ENCODE peak calls at places on chromosomes 4 and X, in ten cellular contexts. V is HFF-Myc; H is naive thymus-derived CD8-positive, alpha-beta T cell; L is amniotic stem cell; D is stimulated activated CD4-positive, alpha-beta T cell treated with anti-CD3 and anti-CD28 coated beads, TNF-alpha, amount 100 ng/mL, for 1 hour; B is T-helper 1 cell; J is mesothelial cell of epicardium; C is activated CD4-positive, alpha-beta T cell treated with anti-CD3 and anti-CD28 coated beads, Interleukin-2, amount 50 U/mL, for 24 hours; N is substantia nigra; R is GM13976. I is an unnamed sample.
A peak's percentile ranks its signal among the peaks of the same experiment; 100 is the strongest.

GRCh38 chr4:96429657-96430056 is 589.8 kb downstream of the PDHA2 start:
- DNase-seq in V (no peak), H (no peak), L (no peak), D (no peak), B (no peak), J (no peak), C (no peak), N (no peak), R (no peak), I (no peak)

GRCh38 chr4:159273126-159273438 is 170.2 kb downstream of the RAPGEF2 start:
- DNase-seq in V (no peak), H (no peak), L (no peak), D (no peak), B (no peak), J (no peak), C (no peak), N (no peak), R (no peak), I (no peak)

GRCh38 chrX:110103344-110103743 is 100.4 kb downstream of the TMEM164 start:
- DNase-seq in V (no peak), H (no peak), L (no peak), D (no peak), B (no peak), J (no peak), C (no peak), N (no peak), R (no peak), I (no peak)

GRCh38 chrX:126770179-126770578 is 49.4 kb upstream of the PRR32 start:
- DNase-seq in V (no peak), H (no peak), L (no peak), D (no peak), B (no peak), J (no peak), C (no peak), N (no peak), R (peak; percentile 35), I (no peak)

GRCh38 chrX:11887175-11887574 is 129.1 kb downstream of the MSL3 start:
- DNase-seq in V (no peak), H (no peak), L (no peak), D (no peak), B (no peak), J (no peak), C (no peak), N (no peak), R (no peak), I (no peak)

GRCh38 chr4:16142598-16143295 is 58.9 kb upstream of the PROM1 start:
- DNase-seq in V (no peak), H (no peak), L (no peak), D (no peak), B (no peak), J (no peak), C (no peak), N (no peak), R (no peak), I (no peak)

GRCh38 chr4:156656911-156657310 is 314.7 kb downstream of the PDGFC start:
- DNase-seq in V (no peak), H (no peak), L (no peak), D (no peak), B (no peak), J (no peak), C (no peak), N (no peak), R (no peak), I (no peak)

GRCh38 chr4:85151349-85151748 is 184.9 kb upstream of the WDFY3 start:
- DNase-seq in V (no peak), H (no peak), L (no peak), D (no peak), B (no peak), J (no peak), C (no peak), N (no peak), R (no peak), I (no peak)

GRCh38 chrX:119501511-119502148 is 33.4 kb downstream of the SLC25A5 start:
- DNase-seq in V (no peak), H (no peak), L (no peak), D (no peak), B (no peak), J (no peak), C (no peak), N (no peak), R (no peak), I (no peak)

GRCh38 chr4:139175647-139176298 is 1.2 kb downstream of the ELF2 start:
- DNase-seq in V (no peak), H (no peak), L (peak; percentile 30), D (no peak), B (no peak), J (no peak), C (peak; percentile 1), N (peak; percentile 52), R (peak; percentile 25), I (no peak)

GRCh38 chr4:84582988-84583870 is at the start of gene CDS1:
- DNase-seq in V (no peak), H (no peak), L (no peak), D (no peak), B (no peak), J (peak; percentile 21), C (no peak), N (no peak), R (no peak), I (no peak)

GRCh38 chr4:150581611-150582010 is 340 bp upstream of the MAB21L2 start:
- DNase-seq in V (no peak), H (no peak), L (peak; percentile 92), D (no peak), B (no peak), J (no peak), C (no peak), N (no peak), R (no peak), I (no peak)

I was measured in KG1.